ENCODE peak calls at places on chromosome 21, in five cellular contexts. One of them, this sample, is unnamed.
A peak's percentile ranks its signal among the peaks of the same experiment; 100 is the strongest.

GRCh38 chr21:34205811-34206635 is 132.6 kb downstream of the MRPS6 start:
- DNase-seq in stomach: no peak
- DNase-seq in suprapubic skin: no peak
- DNase-seq in ovary: no peak
- DNase-seq in tibial nerve: no peak
- DNase-seq in this sample: no peak

GRCh38 chr21:15564907-15565306 is 164.9 kb upstream of the USP25 start:
- DNase-seq in stomach: no peak
- DNase-seq in suprapubic skin: no peak
- DNase-seq in ovary: no peak
- DNase-seq in tibial nerve: no peak
- DNase-seq in this sample: no peak

GRCh38 chr21:33027401-33028185 is 1.9 kb downstream of the OLIG2 start:
- DNase-seq in stomach: no peak
- DNase-seq in suprapubic skin: no peak
- DNase-seq in ovary: no peak
- DNase-seq in tibial nerve: no peak
- DNase-seq in this sample: peak; percentile 27

GRCh38 chr21:32604484-32604883 is 7.7 kb downstream of the CFAP298 start:
- DNase-seq in stomach: no peak
- DNase-seq in suprapubic skin: no peak
- DNase-seq in ovary: no peak
- DNase-seq in tibial nerve: no peak
- DNase-seq in this sample: no peak

GRCh38 chr21:33078907-33079582 is 9.1 kb downstream of the OLIG1 start:
- DNase-seq in stomach: no peak
- DNase-seq in suprapubic skin: no peak
- DNase-seq in ovary: no peak
- DNase-seq in tibial nerve: no peak
- DNase-seq in this sample: no peak

GRCh38 chr21:45499201-45499750 is 43.0 kb downstream of the SLC19A1 start:
- DNase-seq in stomach: no peak
- DNase-seq in suprapubic skin: peak; percentile 57
- DNase-seq in ovary: peak; percentile 31
- DNase-seq in tibial nerve: no peak
- DNase-seq in this sample: peak; percentile 51

GRCh38 chr21:14523234-14523633 is 22.9 kb downstream of the SAMSN1 start:
- DNase-seq in stomach: no peak
- DNase-seq in suprapubic skin: no peak
- DNase-seq in ovary: no peak
- DNase-seq in tibial nerve: no peak
- DNase-seq in this sample: no peak

GRCh38 chr21:25837545-25838263 is 102.9 kb downstream of the GABPA start:
- DNase-seq in stomach: no peak
- DNase-seq in suprapubic skin: no peak
- DNase-seq in ovary: no peak
- DNase-seq in tibial nerve: no peak
- DNase-seq in this sample: no peak

GRCh38 chr21:44085491-44086321 is 21.5 kb upstream of the PWP2 start:
- DNase-seq in stomach: peak; percentile 33
- DNase-seq in suprapubic skin: peak; percentile 24
- DNase-seq in ovary: no peak
- DNase-seq in tibial nerve: no peak
- DNase-seq in this sample: no peak

GRCh38 chr21:16578912-16579311 is 849.1 kb downstream of the USP25 start:
- DNase-seq in stomach: no peak
- DNase-seq in suprapubic skin: no peak
- DNase-seq in ovary: no peak
- DNase-seq in tibial nerve: no peak
- DNase-seq in this sample: no peak

GRCh38 chr21:44043613-44044012 is 31.5 kb downstream of the TRAPPC10 start:
- DNase-seq in stomach: no peak
- DNase-seq in suprapubic skin: no peak
- DNase-seq in ovary: no peak
- DNase-seq in tibial nerve: no peak
- DNase-seq in this sample: no peak

GRCh38 chr21:43775795-43776430 is at the start of gene CSTB:
- DNase-seq in stomach: peak; percentile 80
- DNase-seq in suprapubic skin: peak; percentile 90
- DNase-seq in ovary: peak; percentile 89
- DNase-seq in tibial nerve: peak; percentile 74
- DNase-seq in this sample: peak; percentile 90

GRCh38 chr21:32281531-32281930 is 2.7 kb upstream of the MIS18A start:
- DNase-seq in stomach: no peak
- DNase-seq in suprapubic skin: no peak
- DNase-seq in ovary: no peak
- DNase-seq in tibial nerve: no peak
- DNase-seq in this sample: no peak

GRCh38 chr21:43882952-43883492 is 18.0 kb downstream of the AGPAT3 start:
- DNase-seq in stomach: no peak
- DNase-seq in suprapubic skin: no peak
- DNase-seq in ovary: peak; percentile 32
- DNase-seq in tibial nerve: no peak
- DNase-seq in this sample: no peak

GRCh38 chr21:32771134-32771523 is 426 bp downstream of the PAXBP1 start:
- DNase-seq in stomach: peak; percentile 58
- DNase-seq in suprapubic skin: peak; percentile 81
- DNase-seq in ovary: peak; percentile 75
- DNase-seq in tibial nerve: peak; percentile 18
- DNase-seq in this sample: peak; percentile 84

GRCh38 chr21:45552696-45553391 is 10.6 kb upstream of the SLC19A1 start:
- DNase-seq in stomach: no peak
- DNase-seq in suprapubic skin: peak; percentile 58
- DNase-seq in ovary: peak; percentile 36
- DNase-seq in tibial nerve: no peak
- DNase-seq in this sample: peak; percentile 66

GRCh38 chr21:40227111-40227510 is 359.9 kb downstream of the PCP4 start:
- DNase-seq in stomach: no peak
- DNase-seq in suprapubic skin: no peak
- DNase-seq in ovary: no peak
- DNase-seq in tibial nerve: no peak
- DNase-seq in this sample: no peak

GRCh38 chr21:16789636-16790035 is 723.2 kb upstream of the CXADR start:
- DNase-seq in stomach: no peak
- DNase-seq in suprapubic skin: no peak
- DNase-seq in ovary: no peak
- DNase-seq in tibial nerve: no peak
- DNase-seq in this sample: no peak

GRCh38 chr21:24514081-24514733 is 1093.1 kb downstream of the MRPL39 start:
- DNase-seq in stomach: no peak
- DNase-seq in suprapubic skin: no peak
- DNase-seq in ovary: no peak
- DNase-seq in tibial nerve: no peak
- DNase-seq in this sample: no peak

GRCh38 chr21:44722701-44723100 is 11.3 kb upstream of the TSPEAR start:
- DNase-seq in stomach: no peak
- DNase-seq in suprapubic skin: peak; percentile 24
- DNase-seq in ovary: no peak
- DNase-seq in tibial nerve: no peak
- DNase-seq in this sample: no peak

GRCh38 chr21:32240708-32241433 is 38.0 kb downstream of the MIS18A start:
- DNase-seq in stomach: no peak
- DNase-seq in suprapubic skin: no peak
- DNase-seq in ovary: no peak
- DNase-seq in tibial nerve: no peak
- DNase-seq in this sample: no peak

GRCh38 chr21:28518620-28519019 is 474.1 kb downstream of the LTN1 start:
- DNase-seq in stomach: no peak
- DNase-seq in suprapubic skin: no peak
- DNase-seq in ovary: no peak
- DNase-seq in tibial nerve: no peak
- DNase-seq in this sample: no peak

GRCh38 chr21:43829575-43830119 is 35.4 kb upstream of the AGPAT3 start:
- DNase-seq in stomach: no peak
- DNase-seq in suprapubic skin: no peak
- DNase-seq in ovary: no peak
- DNase-seq in tibial nerve: no peak
- DNase-seq in this sample: no peak

GRCh38 chr21:29152936-29153335 is 22.5 kb downstream of the MAP3K7CL start:
- DNase-seq in stomach: no peak
- DNase-seq in suprapubic skin: no peak
- DNase-seq in ovary: no peak
- DNase-seq in tibial nerve: no peak
- DNase-seq in this sample: no peak

GRCh38 chr21:32278068-32278467 is 781 bp downstream of the MIS18A start:
- DNase-seq in stomach: no peak
- DNase-seq in suprapubic skin: no peak
- DNase-seq in ovary: no peak
- DNase-seq in tibial nerve: no peak
- DNase-seq in this sample: no peak

GRCh38 chr21:45415943-45416611 is 11.1 kb downstream of the COL18A1 start:
- DNase-seq in stomach: no peak
- DNase-seq in suprapubic skin: no peak
- DNase-seq in ovary: peak; percentile 39
- DNase-seq in tibial nerve: no peak
- DNase-seq in this sample: peak; percentile 63

GRCh38 chr21:46317710-46318463 is 5.8 kb downstream of the C21orf58 start:
- DNase-seq in stomach: no peak
- DNase-seq in suprapubic skin: no peak
- DNase-seq in ovary: no peak
- DNase-seq in tibial nerve: no peak
- DNase-seq in this sample: no peak

GRCh38 chr21:30248844-30249243 is 32.9 kb upstream of the CLDN8 start:
- DNase-seq in stomach: no peak
- DNase-seq in suprapubic skin: no peak
- DNase-seq in ovary: no peak
- DNase-seq in tibial nerve: no peak
- DNase-seq in this sample: no peak

GRCh38 chr21:30251781-30252180 is 31.0 kb downstream of the KRTAP24-1 start:
- DNase-seq in stomach: no peak
- DNase-seq in suprapubic skin: no peak
- DNase-seq in ovary: no peak
- DNase-seq in tibial nerve: no peak
- DNase-seq in this sample: no peak

GRCh38 chr21:30255679-30256078 is 27.1 kb downstream of the KRTAP24-1 start:
- DNase-seq in stomach: no peak
- DNase-seq in suprapubic skin: no peak
- DNase-seq in ovary: no peak
- DNase-seq in tibial nerve: no peak
- DNase-seq in this sample: no peak

DNA sequence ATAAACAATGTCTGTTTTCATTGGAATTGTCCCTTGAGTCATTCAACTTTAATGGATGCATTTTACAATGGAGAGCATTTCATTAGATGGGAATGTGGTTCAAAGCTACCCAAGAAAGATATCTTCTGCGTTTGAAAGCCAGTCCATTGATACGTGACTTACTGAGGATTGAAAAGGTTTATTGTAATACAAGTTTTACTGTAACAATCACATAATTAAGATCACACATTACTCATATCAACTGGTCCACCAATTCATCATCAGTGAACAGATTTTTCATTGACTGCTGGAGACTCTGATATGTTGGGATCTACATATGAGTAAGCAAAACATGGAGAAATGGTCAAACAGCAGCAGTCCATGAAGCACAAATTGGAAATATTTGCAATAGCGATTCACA is 32.8 kb downstream of the KRTAP24-1 start:
- DNase-seq in stomach: no peak
- DNase-seq in suprapubic skin: no peak
- DNase-seq in ovary: no peak
- DNase-seq in tibial nerve: no peak
- DNase-seq in this sample: no peak
- H3K4me1 ChIP-seq in stomach: no peaks in the 10 kb centered on the region
- H3K4me1 ChIP-seq in suprapubic skin: no peaks in the 10 kb centered on the region
- H3K4me1 ChIP-seq in ovary: no peaks in the 10 kb centered on the region
- H3K4me1 ChIP-seq in tibial nerve: no peaks in the 10 kb centered on the region
- H3K4me1 ChIP-seq in this sample: no peaks in the 10 kb centered on the region

DNA sequence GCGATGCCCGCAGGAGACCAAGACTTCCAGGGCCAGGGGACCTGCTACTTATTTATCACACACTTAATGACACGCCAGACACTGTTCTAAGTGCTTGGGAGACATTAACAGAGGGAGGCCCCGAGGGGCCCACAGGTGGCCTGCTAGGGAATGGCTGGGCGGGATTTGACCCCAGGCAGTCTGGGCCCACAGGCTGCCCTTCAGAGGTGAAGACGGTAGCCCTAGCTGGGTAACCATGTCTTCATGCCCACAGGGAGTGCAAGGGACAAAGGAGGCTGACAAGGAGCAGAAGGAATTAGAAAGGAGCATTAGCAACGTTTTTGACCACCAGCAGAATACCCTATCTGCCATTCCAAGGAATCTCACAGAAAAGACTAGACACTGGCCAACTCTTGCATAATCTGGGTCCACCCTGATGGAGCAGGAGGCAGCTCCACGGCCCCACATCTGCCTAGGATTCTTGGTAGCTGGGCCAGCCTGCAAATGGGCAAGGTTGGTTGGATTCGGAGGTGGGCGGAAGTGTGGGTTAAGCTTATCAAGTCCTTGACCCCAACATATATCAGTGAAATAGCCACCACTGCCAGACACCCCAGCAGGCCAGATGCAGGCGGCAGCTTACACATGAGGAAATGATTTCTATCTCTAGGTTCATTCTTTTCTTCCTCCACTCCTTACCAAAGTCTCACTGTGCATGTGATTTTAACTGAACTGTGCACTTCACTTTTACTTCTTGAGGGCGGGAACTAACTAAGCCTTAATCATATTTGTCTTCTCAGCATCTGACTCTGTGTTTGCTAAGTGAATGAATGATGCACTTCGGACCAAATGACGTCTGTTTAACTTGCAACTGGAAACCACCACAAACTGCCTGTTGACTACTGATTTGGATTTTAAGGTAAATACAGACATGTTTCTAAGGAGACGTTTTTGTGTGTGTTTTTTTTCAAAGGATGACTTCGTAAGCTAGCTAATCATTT is 3.4 kb upstream of the ETS2 start:
- DNase-seq in stomach: no peak
- DNase-seq in suprapubic skin: no peak
- DNase-seq in ovary: no peak
- DNase-seq in tibial nerve: no peak
- DNase-seq in this sample: no peak
- TF ChIP-seq EP300 in stomach: no peak
- TF ChIP-seq EP300 in suprapubic skin: no peak
- TF ChIP-seq EP300 in ovary: no peak
- TF ChIP-seq EP300 in tibial nerve: no peak
- TF ChIP-seq EP300 in this sample: no peak

DNA sequence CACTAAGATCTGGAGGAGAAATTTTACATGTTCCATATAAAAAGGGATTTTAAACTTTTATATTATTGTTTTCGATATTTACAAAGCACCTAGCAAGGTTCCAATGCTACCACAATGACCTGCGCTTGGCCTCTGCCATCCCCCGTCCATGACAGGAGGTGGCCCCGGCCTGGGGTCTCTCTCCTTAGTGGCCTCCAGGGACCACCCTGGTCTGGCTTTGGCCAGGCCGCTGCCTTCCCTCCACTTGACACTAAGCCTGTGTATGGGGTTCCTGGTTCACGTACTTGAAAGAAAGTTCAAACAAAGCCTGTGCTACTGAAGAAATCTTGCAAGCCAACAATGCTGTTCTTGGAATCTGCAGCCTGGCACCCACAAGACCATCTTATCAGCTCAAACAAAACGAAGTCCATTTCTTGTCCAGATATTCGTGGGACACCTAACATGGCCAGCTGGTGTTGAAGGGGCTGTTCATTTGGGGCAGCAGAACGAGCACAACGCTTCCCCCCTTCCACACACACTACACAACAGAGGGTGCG is 12.8 kb downstream of the PRDM15 start:
- DNase-seq in stomach: peak; percentile 44
- DNase-seq in suprapubic skin: no peak
- DNase-seq in ovary: no peak
- DNase-seq in tibial nerve: no peak
- DNase-seq in this sample: no peak
- H3K4me1 ChIP-seq in stomach: peaks cover 37% of the 10 kb centered on the region
- H3K4me1 ChIP-seq in suprapubic skin: no peaks in the 10 kb centered on the region
- H3K4me1 ChIP-seq in ovary: no peaks in the 10 kb centered on the region
- H3K4me1 ChIP-seq in tibial nerve: peaks cover 4% of the 10 kb centered on the region
- H3K4me1 ChIP-seq in this sample: peaks cover 10% of the 10 kb centered on the region

GRCh38 chr21:36034211-36034913 is 26.0 kb downstream of the SETD4 start:
- DNase-seq in stomach: no peak
- DNase-seq in suprapubic skin: no peak
- DNase-seq in ovary: no peak
- DNase-seq in tibial nerve: no peak
- DNase-seq in this sample: no peak
- TF ChIP-seq EP300 in stomach: no peak
- TF ChIP-seq EP300 in suprapubic skin: no peak
- TF ChIP-seq EP300 in ovary: no peak
- TF ChIP-seq EP300 in tibial nerve: no peak
- TF ChIP-seq EP300 in this sample: no peak